ENCODE peak calls at places on chromosome 12, in five cellular contexts. O, N, X, W and K are unnamed samples.

GRCh38 chr12:7638064-7638763 is 27.5 kb downstream of the APOBEC1 start:
- DNase-seq in N (no peak), X (no peak), O (no peak), W (no peak), K (no peak)

GRCh38 chr12:111446044-111446581 is 40.4 kb downstream of the SH2B3 start:
- DNase-seq in W (no peak), O (no peak), X (peak), N (peak), K (no peak)

GRCh38 chr12:27493260-27493935 is 30.6 kb upstream of the PPFIBP1 start:
- DNase-seq in O (no peak), W (no peak), N (no peak), X (no peak), K (no peak)

GRCh38 chr12:124309744-124310143 is 14.9 kb downstream of the RFLNA start:
- DNase-seq in X (no peak), N (no peak), O (no peak), W (no peak), K (no peak)

GRCh38 chr12:79020106-79020505 is 155.5 kb downstream of the SYT1 start:
- DNase-seq in O (no peak), N (no peak), W (peak), X (no peak), K (no peak)

GRCh38 chr12:62817556-62818271 is 117.2 kb downstream of the PPM1H start:
- DNase-seq in O (peak), W (peak), X (no peak), N (no peak), K (no peak)

GRCh38 chr12:5807538-5808219 is 137.4 kb downstream of the ANO2 start:
- DNase-seq in O (no peak), W (no peak), X (no peak), N (no peak), K (no peak)

GRCh38 chr12:109927622-109928021 is 27.5 kb downstream of the TCHP start:
- DNase-seq in X (no peak), N (peak), O (no peak), W (no peak), K (no peak)

GRCh38 chr12:31626270-31626669 is 33.2 kb upstream of the ETFBKMT start:
- DNase-seq in N (no peak), X (no peak), O (no peak), W (no peak), K (no peak)

GRCh38 chr12:124131671-124132058 is 158.7 kb downstream of the ZNF664 start:
- DNase-seq in X (no peak), N (no peak), O (no peak), W (no peak), K (no peak)

GRCh38 chr12:75825686-75826085 is 205.9 kb downstream of the PHLDA1 start:
- DNase-seq in N (no peak), O (peak), X (no peak), W (peak), K (peak)

GRCh38 chr12:5466521-5466960 is 34.6 kb downstream of the NTF3 start:
- DNase-seq in W (no peak), X (no peak), N (no peak), O (peak), K (no peak)

GRCh38 chr12:124512667-124513296 is 54.6 kb downstream of the NCOR2 start:
- DNase-seq in W (peak), N (peak), X (peak), O (peak), K (peak)

GRCh38 chr12:12008232-12008850 is 62.4 kb upstream of the BCL2L14 start:
- DNase-seq in W (no peak), O (no peak), X (no peak), N (peak), K (no peak)

GRCh38 chr12:89873745-89874144 is 165.1 kb upstream of the ATP2B1 start:
- DNase-seq in O (no peak), N (no peak), X (peak), W (no peak), K (no peak)

GRCh38 chr12:88624911-88625310 is 44.6 kb upstream of the KITLG start:
- DNase-seq in X (no peak), W (peak), O (peak), N (no peak), K (no peak)

GRCh38 chr12:81450920-81451739 is 308.0 kb downstream of the PPFIA2 start:
- DNase-seq in O (peak), W (peak), X (no peak), N (no peak), K (peak)

GRCh38 chr12:10395390-10395998 is 5.7 kb upstream of the KLRK1 start:
- DNase-seq in X (peak), W (peak), O (peak), N (peak), K (peak)

GRCh38 chr12:7749442-7749841 is 2.3 kb upstream of the CLEC4C start:
- DNase-seq in O (no peak), W (no peak), N (no peak), X (no peak), K (no peak)

GRCh38 chr12:109723311-109723791 is 9.7 kb downstream of the FAM222A start:
- DNase-seq in X (peak), O (no peak), W (no peak), N (peak), K (no peak)

GRCh38 chr12:115632323-115632722 is 645.2 kb downstream of the MED13L start:
- DNase-seq in O (no peak), W (peak), N (no peak), X (no peak), K (no peak)

GRCh38 chr12:124322271-124322998 is 27.5 kb downstream of the RFLNA start:
- DNase-seq in X (no peak), N (no peak), W (peak), O (no peak), K (no peak)

GRCh38 chr12:104011265-104011664 is 38.7 kb downstream of the GLT8D2 start:
- DNase-seq in X (no peak), O (peak), W (peak), N (no peak), K (peak)

GRCh38 chr12:53978477-53979356 is 4.0 kb upstream of the HOTAIR start:
- DNase-seq in N (peak), W (no peak), O (no peak), X (no peak), K (no peak)

GRCh38 chr12:83084516-83085234 is 398.0 kb downstream of the TMTC2 start:
- DNase-seq in W (no peak), N (no peak), X (no peak), O (no peak), K (no peak)

GRCh38 chr12:100201604-100202423 is 1.2 kb downstream of the ACTR6 start:
- DNase-seq in X (no peak), N (no peak), W (no peak), O (no peak), K (no peak)

GRCh38 chr12:124504273-124505000 is 63.0 kb downstream of the NCOR2 start:
- DNase-seq in N (no peak), X (no peak), W (no peak), O (no peak), K (no peak)

GRCh38 chr12:26361964-26362363 is 166.6 kb downstream of the SSPN start:
- DNase-seq in X (no peak), W (no peak), N (no peak), O (no peak), K (no peak)

GRCh38 chr12:57765003-57765697 is 1.7 kb downstream of the CYP27B1 start:
- DNase-seq in N (peak), O (no peak), W (no peak), X (no peak), K (no peak)
- TF ChIP-seq CTCF in N (peak), O (peak), W (peak), X (no peak), K (peak)

GRCh38 chr12:91367234-91367849 is 184.7 kb upstream of the DCN start:
- DNase-seq in X (no peak), W (peak), O (no peak), N (no peak), K (no peak)
- TF ChIP-seq CTCF in X (no peak), W (peak), O (peak), N (no peak), K (peak)

DNA sequence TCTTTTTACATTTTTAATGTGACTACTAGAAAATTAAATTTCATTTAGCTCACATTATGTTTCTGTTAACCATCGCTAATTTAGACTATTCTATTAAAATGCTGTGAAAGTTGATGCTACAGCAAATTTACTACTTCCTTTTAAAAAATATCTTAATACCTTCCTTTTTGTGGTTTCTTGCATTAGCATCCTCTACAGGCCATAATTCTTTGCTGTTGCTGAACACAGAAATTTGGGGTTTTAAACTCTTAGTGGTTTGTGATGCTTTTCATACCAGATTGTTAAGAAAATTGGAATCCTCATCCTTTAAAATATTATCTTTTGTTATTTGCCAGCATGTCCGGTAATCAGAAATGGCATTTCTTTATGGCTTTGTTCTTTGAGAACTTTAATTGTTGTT is 18.1 kb downstream of the WNK1 start:
- DNase-seq in W (no peak), X (no peak), N (no peak), O (no peak), K (no peak)
- TF ChIP-seq CTCF in W (no peak), X (no peak), N (no peak), O (no peak), K (no peak)

GRCh38 chr12:19988918-19989317 is 379.4 kb upstream of the PDE3A start:
- DNase-seq in W (no peak), X (no peak), O (no peak), N (no peak), K (no peak)
- TF ChIP-seq CTCF in W (no peak), X (no peak), O (no peak), N (no peak), K (no peak)

GRCh38 chr12:108568653-108569154 is 6.3 kb downstream of the ISCU start:
- DNase-seq in O (no peak), W (no peak), N (peak), X (no peak), K (no peak)

GRCh38 chr12:108571604-108572165 is 9.3 kb downstream of the ISCU start:
- DNase-seq in X (no peak), W (no peak), O (no peak), N (no peak), K (no peak)

GRCh38 chr12:108572166-108572790 is 9.9 kb downstream of the ISCU start:
- DNase-seq in X (no peak), W (no peak), N (no peak), O (no peak), K (no peak)

GRCh38 chr12:108573310-108573709 is 10.9 kb downstream of the ISCU start:
- DNase-seq in O (no peak), X (no peak), N (no peak), W (no peak), K (no peak)

DNA sequence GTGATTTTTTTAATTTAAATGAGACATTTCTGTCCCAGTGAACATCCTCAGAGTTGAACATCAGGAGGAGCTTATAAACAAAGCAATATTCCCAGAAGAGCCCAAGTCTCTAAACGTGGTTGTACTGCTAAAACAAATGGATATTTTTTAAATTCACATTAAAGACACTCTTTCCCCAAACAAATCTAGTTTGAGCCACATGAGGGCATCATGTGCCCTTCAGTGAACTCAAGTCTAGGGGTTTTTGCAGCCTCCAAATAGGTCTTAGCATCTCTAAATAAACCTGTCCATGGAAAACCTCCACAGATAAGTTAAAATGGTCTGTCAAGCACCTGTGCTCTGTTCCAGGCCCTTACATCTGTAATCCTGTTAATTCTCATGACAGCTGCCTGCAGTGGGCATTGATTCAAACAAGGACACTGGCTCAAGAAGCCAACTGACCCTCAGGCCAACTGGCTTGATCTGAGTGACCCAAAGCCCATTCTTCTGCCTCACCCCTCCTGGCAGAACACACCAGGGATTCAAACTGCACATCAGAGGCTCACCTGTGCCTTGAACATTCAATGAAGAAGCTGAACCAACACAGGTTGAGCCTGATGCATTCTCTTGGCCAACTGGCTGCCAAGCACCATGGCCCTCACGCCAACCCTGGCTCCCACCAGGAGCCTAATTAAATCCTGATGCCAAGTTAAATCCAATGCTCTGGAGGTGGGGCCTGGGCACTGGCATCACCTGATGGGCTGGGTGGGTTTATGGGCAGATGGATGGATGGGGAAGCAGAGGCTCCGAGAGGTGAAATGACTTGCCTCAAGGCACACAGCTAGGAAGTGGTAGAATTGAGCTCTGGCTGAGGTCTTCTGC is 8.6 kb downstream of the ISCU start:
- DNase-seq in O (no peak), N (no peak), X (no peak), W (peak), K (peak)
- TF ChIP-seq CTCF in O (peak), N (no peak), X (no peak), W (peak), K (peak)

GRCh38 chr12:121383601-121384019 is 16.3 kb upstream of the RNF34 start:
- DNase-seq in N (no peak), O (no peak), X (no peak), W (no peak), K (no peak)
- TF ChIP-seq CTCF in N (no peak), O (peak), X (no peak), W (peak), K (no peak)

GRCh38 chr12:66500841-66501240 is 178.0 kb downstream of the GRIP1 start:
- DNase-seq in N (no peak), O (no peak), X (no peak), W (no peak), K (no peak)
- TF ChIP-seq CTCF in N (no peak), O (no peak), X (no peak), W (no peak), K (no peak)

DNA sequence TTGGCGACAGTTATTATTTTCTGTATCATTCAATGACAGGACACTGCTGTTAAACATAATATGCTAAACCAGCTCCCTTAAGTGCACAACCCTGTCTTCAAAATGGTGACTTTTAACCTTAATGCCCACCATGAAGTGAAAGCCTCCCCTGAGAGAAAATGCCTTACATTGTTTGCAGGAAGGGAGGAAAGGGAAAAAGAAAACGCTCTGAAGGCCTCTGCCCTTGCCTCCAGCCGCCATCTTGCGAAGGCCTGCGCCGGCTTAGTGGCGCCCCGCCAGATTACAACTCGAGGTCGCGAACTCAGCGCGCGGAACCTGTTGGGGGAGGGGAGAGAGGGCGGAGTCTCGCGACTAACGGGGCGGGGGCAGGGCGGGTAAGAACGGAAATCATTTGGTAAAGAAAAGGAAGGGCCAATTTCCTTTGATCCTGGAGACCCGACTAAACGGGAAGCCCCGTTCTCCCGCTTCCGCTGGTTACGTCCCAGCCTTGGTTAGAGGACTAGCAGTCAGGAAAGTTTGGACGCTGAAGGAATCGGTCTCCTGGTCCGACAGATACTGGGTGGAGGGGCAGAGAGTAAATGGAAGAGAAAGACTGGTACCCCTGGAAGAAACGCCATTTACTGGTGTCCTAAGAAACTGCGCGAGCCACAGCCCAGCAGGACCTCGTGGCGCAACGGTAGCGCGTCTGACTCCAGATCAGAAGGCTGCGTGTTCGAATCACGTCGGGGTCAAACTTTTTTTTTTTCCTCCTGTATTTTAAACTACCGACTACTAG is 11.6 kb upstream of the TMPO start:
- DNase-seq in N (peak), W (peak), O (peak), X (peak), K (peak)
- TF ChIP-seq CTCF in N (no peak), W (no peak), O (no peak), X (no peak), K (no peak)